ENCODE peak calls at places on chromosomes 6 and 20, in seven cellular contexts. O is psoas muscle, W is left cardiac atrium, U is Panc1, E is HFFc6, X is cardiac muscle cell, K is NCI-H69. S is an unnamed sample.

GRCh38 chr6:158758464-158758863 is 60.7 kb downstream of the EZR start:
- DNase-seq in O (no peak), W (no peak), U (no peak), E (no peak), X (peak), K (peak), S (peak)

GRCh38 chr20:40868568-40869223 is 159.9 kb upstream of the TOP1 start:
- DNase-seq in O (no peak), W (peak), U (no peak), E (peak), X (no peak), K (no peak), S (no peak)

GRCh38 chr20:539236-539635 is 4.4 kb downstream of the CSNK2A1 start:
- DNase-seq in O (no peak), W (no peak), U (no peak), E (no peak), X (no peak), K (no peak), S (no peak)

GRCh38 chr6:33684428-33684896 is 27.0 kb downstream of the UQCC2 start:
- DNase-seq in O (no peak), W (no peak), U (no peak), E (no peak), X (no peak), K (no peak), S (no peak)

GRCh38 chr6:170041526-170041925 is 249.4 kb downstream of the DLL1 start:
- DNase-seq in O (no peak), W (no peak), U (no peak), E (no peak), X (no peak), K (no peak), S (no peak)

GRCh38 chr20:57951549-57951948 is 241.7 kb upstream of the PMEPA1 start:
- DNase-seq in O (no peak), W (no peak), U (no peak), E (no peak), X (no peak), K (no peak), S (no peak)

GRCh38 chr20:37898301-37899104 is 4.4 kb upstream of the VSTM2L start:
- DNase-seq in O (no peak), W (no peak), U (no peak), E (no peak), X (no peak), K (no peak), S (no peak)

GRCh38 chr6:149114167-149114566 is 203.3 kb upstream of the TAB2 start:
- DNase-seq in O (peak), W (peak), U (no peak), E (no peak), X (peak), K (no peak), S (no peak)

GRCh38 chr20:2778602-2779321 is 21.7 kb downstream of the CPXM1 start:
- DNase-seq in O (no peak), W (no peak), U (no peak), E (no peak), X (no peak), K (no peak), S (no peak)

GRCh38 chr20:13277663-13278295 is 56.7 kb downstream of the ISM1 start:
- DNase-seq in O (no peak), W (no peak), U (no peak), E (no peak), X (no peak), K (no peak), S (no peak)

GRCh38 chr20:1900321-1900791 is 5.1 kb downstream of the SIRPA start:
- DNase-seq in O (peak), W (peak), U (peak), E (peak), X (peak), K (peak), S (peak)

GRCh38 chr6:128964771-128965170 is 81.8 kb downstream of the LAMA2 start:
- DNase-seq in O (no peak), W (no peak), U (no peak), E (no peak), X (no peak), K (no peak), S (no peak)

GRCh38 chr6:73879466-73879865 is 183.5 kb downstream of the CD109 start:
- DNase-seq in O (no peak), W (no peak), U (no peak), E (no peak), X (no peak), K (no peak), S (no peak)

GRCh38 chr20:52601295-52601971 is 370.7 kb upstream of the TSHZ2 start:
- DNase-seq in O (no peak), W (no peak), U (no peak), E (no peak), X (no peak), K (no peak), S (no peak)

GRCh38 chr6:4459032-4459431 is 317.2 kb upstream of the CDYL start:
- DNase-seq in O (no peak), W (peak), U (no peak), E (peak), X (no peak), K (peak), S (no peak)

GRCh38 chr6:16338577-16339262 is 100.3 kb downstream of the GMPR start:
- DNase-seq in O (peak), W (peak), U (peak), E (peak), X (peak), K (peak), S (peak)

GRCh38 chr6:48315915-48316314 is 204.9 kb upstream of the PTCHD4 start:
- DNase-seq in O (no peak), W (no peak), U (no peak), E (no peak), X (no peak), K (no peak), S (no peak)

S was measured in BE2C.